ENCODE peak calls at places on chromosome 7, in ten cellular contexts. Y is non-pigmented ciliary epithelial cell; B is NCI-H446; L is activated CD8-positive, alpha-beta memory T cell treated with anti-CD3 and anti-CD28 coated beads for 1 hour; X is tibial artery; M is activated CD4-positive, alpha-beta T cell treated with anti-CD3 and anti-CD28 coated beads, Interleukin-2, amount 50 U/mL, for 48 hours; E is GM03348; N is HEK293T; O is Calu3; T is ACHN. H is an unnamed sample.

GRCh38 chr7:25716421-25716820 is 435.6 kb upstream of the NFE2L3 start:
- DNase-seq in T (peak), M (no peak), L (no peak), B (no peak), N (no peak), X (no peak), O (no peak), Y (no peak), E (no peak), H (no peak)

GRCh38 chr7:101511965-101512364 is 117.1 kb downstream of the MYL10 start:
- DNase-seq in B (no peak), Y (no peak), L (no peak), N (no peak), T (no peak), X (no peak), O (no peak), M (no peak), E (no peak), H (no peak)

GRCh38 chr7:102044984-102045673 is 227.7 kb downstream of the CUX1 start:
- DNase-seq in T (peak), L (no peak), Y (peak), X (peak), N (peak), M (no peak), O (no peak), B (peak), E (peak), H (no peak)

GRCh38 chr7:39735903-39736302 is 112.5 kb downstream of the RALA start:
- DNase-seq in L (no peak), N (no peak), T (peak), O (no peak), X (no peak), M (peak), B (no peak), E (no peak), Y (no peak), H (peak)

GRCh38 chr7:20574784-20575757 is 40.4 kb upstream of the ABCB5 start:
- DNase-seq in L (no peak), N (no peak), Y (no peak), T (no peak), B (no peak), X (no peak), E (no peak), M (no peak), O (no peak), H (no peak)

GRCh38 chr7:130912910-130913720 is 179.1 kb upstream of the KLF14 start:
- DNase-seq in X (peak), M (peak), L (peak), N (no peak), Y (peak), E (peak), B (no peak), T (peak), O (peak), H (peak)

GRCh38 chr7:157004050-157004838 is 6.2 kb downstream of the MNX1 start:
- DNase-seq in E (peak), M (peak), Y (no peak), N (no peak), L (no peak), X (peak), O (no peak), T (no peak), B (no peak), H (no peak)

GRCh38 chr7:137439829-137440433 is 96.4 kb upstream of the PTN start:
- DNase-seq in M (no peak), X (no peak), Y (no peak), N (no peak), E (peak), O (no peak), T (no peak), B (no peak), L (no peak), H (no peak)

GRCh38 chr7:20561466-20561865 is 54.0 kb upstream of the ABCB5 start:
- DNase-seq in Y (no peak), X (no peak), L (no peak), B (no peak), E (no peak), O (peak), N (no peak), M (no peak), T (no peak), H (no peak)

GRCh38 chr7:68892211-68892610 is 706.1 kb upstream of the AUTS2 start:
- DNase-seq in Y (no peak), X (no peak), M (no peak), O (no peak), E (peak), N (no peak), T (no peak), B (no peak), L (no peak), H (no peak)

GRCh38 chr7:82600601-82601000 is 157.0 kb upstream of the CACNA2D1 start:
- DNase-seq in N (no peak), T (no peak), B (no peak), O (no peak), Y (no peak), M (no peak), X (no peak), E (no peak), L (no peak), H (no peak)

GRCh38 chr7:147861945-147862344 is 728.6 kb upstream of the C7orf33 start:
- DNase-seq in T (no peak), X (no peak), L (no peak), Y (no peak), O (no peak), B (no peak), N (no peak), M (no peak), E (no peak), H (no peak)

GRCh38 chr7:78959471-78959870 is 494.0 kb downstream of the MAGI2 start:
- DNase-seq in N (no peak), B (no peak), L (no peak), O (no peak), M (no peak), X (no peak), E (no peak), Y (peak), T (no peak), H (no peak)

GRCh38 chr7:148242271-148242801 is 348.2 kb upstream of the C7orf33 start:
- DNase-seq in B (peak), T (peak), X (no peak), M (no peak), L (no peak), E (peak), O (peak), Y (no peak), N (peak), H (no peak)

GRCh38 chr7:14133752-14134151 is 144.3 kb upstream of the ETV1 start:
- DNase-seq in L (no peak), N (no peak), X (no peak), E (no peak), O (no peak), M (no peak), B (no peak), T (no peak), Y (no peak), H (no peak)